ENCODE peak calls at places on chromosomes 4 and X, in nine cellular contexts. One of them, this sample, is unnamed.

GRCh38 chr4:62622084-62622483 is 1422.0 kb downstream of the ADGRL3 start:
- DNase-seq in upper lobe of right lung: no peak
- DNase-seq in NCI-H1417: no peak
- DNase-seq in tibial artery: no peak
- DNase-seq in NCI-H748 treated with DMSO at 0.1 percent for 48 hours: no peak
- DNase-seq in ELR: no peak
- DNase-seq in amygdala: no peak
- DNase-seq in DMS153: no peak
- DNase-seq in NCI-H1092 treated with DMSO at 0.1 percent for 48 hours: no peak
- DNase-seq in this sample: no peak

GRCh38 chrX:3636803-3637202 is 76.6 kb downstream of the PRKX start:
- DNase-seq in tibial artery: no peak
- DNase-seq in ELR: no peak
- DNase-seq in NCI-H1417: no peak
- DNase-seq in DMS153: no peak
- DNase-seq in amygdala: no peak
- DNase-seq in upper lobe of right lung: no peak
- DNase-seq in NCI-H748 treated with DMSO at 0.1 percent for 48 hours: no peak
- DNase-seq in NCI-H1092 treated with DMSO at 0.1 percent for 48 hours: no peak
- DNase-seq in this sample: no peak

GRCh38 chr4:185966997-185967775 is 101.8 kb upstream of the TLR3 start:
- DNase-seq in NCI-H748 treated with DMSO at 0.1 percent for 48 hours: no peak
- DNase-seq in tibial artery: no peak
- DNase-seq in NCI-H1092 treated with DMSO at 0.1 percent for 48 hours: no peak
- DNase-seq in ELR: no peak
- DNase-seq in DMS153: no peak
- DNase-seq in amygdala: no peak
- DNase-seq in NCI-H1417: no peak
- DNase-seq in upper lobe of right lung: no peak
- DNase-seq in this sample: no peak

GRCh38 chr4:8343051-8343966 is 73.8 kb downstream of the HTRA3 start:
- DNase-seq in amygdala: no peak
- DNase-seq in ELR: no peak
- DNase-seq in tibial artery: peak; percentile 62
- DNase-seq in NCI-H1092 treated with DMSO at 0.1 percent for 48 hours: no peak
- DNase-seq in upper lobe of right lung: no peak
- DNase-seq in DMS153: no peak
- DNase-seq in NCI-H748 treated with DMSO at 0.1 percent for 48 hours: no peak
- DNase-seq in NCI-H1417: no peak
- DNase-seq in this sample: peak; percentile 11

GRCh38 chrX:97481228-97481627 is 597.5 kb downstream of the RPA4 start:
- DNase-seq in NCI-H1092 treated with DMSO at 0.1 percent for 48 hours: no peak
- DNase-seq in upper lobe of right lung: no peak
- DNase-seq in amygdala: no peak
- DNase-seq in NCI-H1417: no peak
- DNase-seq in NCI-H748 treated with DMSO at 0.1 percent for 48 hours: no peak
- DNase-seq in tibial artery: no peak
- DNase-seq in ELR: no peak
- DNase-seq in DMS153: no peak
- DNase-seq in this sample: no peak

GRCh38 chr4:170497105-170497504 is 407.3 kb upstream of the AADAT start:
- DNase-seq in NCI-H748 treated with DMSO at 0.1 percent for 48 hours: peak; percentile 63
- DNase-seq in DMS153: no peak
- DNase-seq in upper lobe of right lung: no peak
- DNase-seq in amygdala: no peak
- DNase-seq in tibial artery: no peak
- DNase-seq in NCI-H1417: peak; percentile 76
- DNase-seq in ELR: peak; percentile 3
- DNase-seq in NCI-H1092 treated with DMSO at 0.1 percent for 48 hours: no peak
- DNase-seq in this sample: peak; percentile 27

GRCh38 chr4:6121276-6121850 is 79.0 kb downstream of the JAKMIP1 start:
- DNase-seq in upper lobe of right lung: peak; percentile 43
- DNase-seq in DMS153: no peak
- DNase-seq in NCI-H1092 treated with DMSO at 0.1 percent for 48 hours: no peak
- DNase-seq in tibial artery: no peak
- DNase-seq in amygdala: no peak
- DNase-seq in ELR: no peak
- DNase-seq in NCI-H748 treated with DMSO at 0.1 percent for 48 hours: no peak
- DNase-seq in NCI-H1417: no peak
- DNase-seq in this sample: no peak

GRCh38 chr4:71677568-71677967 is 106.3 kb downstream of the GC start:
- DNase-seq in DMS153: no peak
- DNase-seq in NCI-H748 treated with DMSO at 0.1 percent for 48 hours: no peak
- DNase-seq in ELR: no peak
- DNase-seq in upper lobe of right lung: no peak
- DNase-seq in NCI-H1092 treated with DMSO at 0.1 percent for 48 hours: no peak
- DNase-seq in NCI-H1417: no peak
- DNase-seq in amygdala: no peak
- DNase-seq in tibial artery: no peak
- DNase-seq in this sample: no peak

GRCh38 chr4:98720871-98721480 is 62.6 kb upstream of the TSPAN5 start:
- DNase-seq in NCI-H748 treated with DMSO at 0.1 percent for 48 hours: no peak
- DNase-seq in NCI-H1092 treated with DMSO at 0.1 percent for 48 hours: no peak
- DNase-seq in tibial artery: no peak
- DNase-seq in upper lobe of right lung: no peak
- DNase-seq in DMS153: no peak
- DNase-seq in ELR: peak; percentile 83
- DNase-seq in NCI-H1417: no peak
- DNase-seq in amygdala: no peak
- DNase-seq in this sample: no peak

GRCh38 chrX:41127476-41128192 is 42.4 kb downstream of the USP9X start:
- DNase-seq in amygdala: no peak
- DNase-seq in NCI-H1417: no peak
- DNase-seq in ELR: no peak
- DNase-seq in DMS153: no peak
- DNase-seq in upper lobe of right lung: no peak
- DNase-seq in NCI-H1092 treated with DMSO at 0.1 percent for 48 hours: no peak
- DNase-seq in tibial artery: no peak
- DNase-seq in NCI-H748 treated with DMSO at 0.1 percent for 48 hours: no peak
- DNase-seq in this sample: no peak

GRCh38 chr4:140004580-140005314 is 149.2 kb downstream of the MAML3 start:
- DNase-seq in ELR: peak; percentile 60
- DNase-seq in upper lobe of right lung: peak; percentile 71
- DNase-seq in tibial artery: peak; percentile 69
- DNase-seq in amygdala: no peak
- DNase-seq in NCI-H748 treated with DMSO at 0.1 percent for 48 hours: peak; percentile 20
- DNase-seq in DMS153: peak; percentile 58
- DNase-seq in NCI-H1417: peak; percentile 52
- DNase-seq in NCI-H1092 treated with DMSO at 0.1 percent for 48 hours: peak; percentile 88
- DNase-seq in this sample: peak; percentile 57

This sample was measured in head of caudate nucleus.